ENCODE peak calls at places on chromosomes 3 and 15, in five cellular contexts. F is psoas muscle, B is esophagus squamous epithelium, C is GM23248, V is ovary. A is an unnamed sample.

GRCh38 chr15:101091080-101092017 is 160.5 kb downstream of the CHSY1 start:
- DNase-seq in B (no peak), V (peak), C (peak), F (peak), A (peak)

GRCh38 chr3:55409802-55410201 is 77.3 kb downstream of the WNT5A start:
- DNase-seq in V (no peak), C (peak), F (no peak), B (no peak), A (no peak)

GRCh38 chr15:63233667-63234419 is 43.6 kb upstream of the APH1B start:
- DNase-seq in V (no peak), B (no peak), C (peak), F (no peak), A (peak)

GRCh38 chr3:9914559-9915251 is 2.2 kb upstream of the IL17RC start:
- DNase-seq in B (no peak), C (no peak), F (no peak), V (peak), A (no peak)

GRCh38 chr3:156507285-156507684 is 47.6 kb downstream of the SSR3 start:
- DNase-seq in V (no peak), C (peak), F (no peak), B (no peak), A (no peak)

GRCh38 chr15:77409259-77410156 is 10.4 kb downstream of the PEAK1 start:
- DNase-seq in V (no peak), B (no peak), F (no peak), C (no peak), A (no peak)

GRCh38 chr15:35362195-35362829 is 183.7 kb downstream of the DPH6 start:
- DNase-seq in B (no peak), V (no peak), F (no peak), C (peak), A (peak)

GRCh38 chr3:153980252-153980590 is 141.0 kb upstream of the ARHGEF26 start:
- DNase-seq in F (no peak), V (no peak), C (no peak), B (no peak), A (no peak)

GRCh38 chr3:185353823-185354614 is 8.9 kb upstream of the MAP3K13 start:
- DNase-seq in F (peak), V (no peak), C (peak), B (no peak), A (peak)

GRCh38 chr3:138578961-138579574 is 15.0 kb downstream of the CEP70 start:
- DNase-seq in C (no peak), V (no peak), F (no peak), B (no peak), A (no peak)

GRCh38 chr15:30072630-30073029 is 10.1 kb upstream of the GOLGA8J start:
- DNase-seq in B (no peak), V (no peak), F (no peak), C (peak), A (no peak)

GRCh38 chr3:15172806-15173205 is 33.2 kb upstream of the CAPN7 start:
- DNase-seq in C (no peak), F (no peak), V (no peak), B (no peak), A (no peak)

GRCh38 chr15:43958894-43959330 is 132.1 kb downstream of the WDR76 start:
- DNase-seq in B (no peak), V (no peak), F (no peak), C (peak), A (peak)

GRCh38 chr15:56353740-56354139 is 11.5 kb upstream of the TEX9 start:
- DNase-seq in C (peak), F (no peak), B (no peak), V (no peak), A (no peak)

GRCh38 chr15:85559530-85559929 is 179.1 kb downstream of the AKAP13 start:
- DNase-seq in B (no peak), C (no peak), V (no peak), F (no peak), A (no peak)

GRCh38 chr15:48556159-48556897 is 89.2 kb downstream of the FBN1 start:
- DNase-seq in C (peak), B (no peak), F (no peak), V (no peak), A (no peak)

GRCh38 chr3:14123308-14124222 is 1.1 kb downstream of the CHCHD4 start:
- DNase-seq in F (no peak), V (no peak), B (no peak), C (no peak), A (no peak)

GRCh38 chr3:23203651-23204111 is 554 bp downstream of the UBE2E2 start:
- DNase-seq in V (peak), B (no peak), C (peak), F (peak), A (peak)

GRCh38 chr3:131020122-131020693 is 6.4 kb downstream of the ASTE1 start:
- DNase-seq in B (no peak), C (no peak), F (no peak), V (no peak), A (no peak)

GRCh38 chr3:61173685-61174084 is 77.6 kb downstream of the FHIT start:
- DNase-seq in C (peak), F (no peak), V (no peak), B (no peak), A (peak)

GRCh38 chr3:37024092-37024491 is 30.8 kb downstream of the MLH1 start:
- DNase-seq in C (peak), F (no peak), B (no peak), V (no peak), A (no peak)

GRCh38 chr15:88982304-88982945 is 69.2 kb upstream of the MFGE8 start:
- DNase-seq in B (no peak), F (peak), C (peak), V (peak), A (peak)

GRCh38 chr15:79474252-79474651 is 42.1 kb downstream of the MINAR1 start:
- DNase-seq in C (peak), B (no peak), V (no peak), F (no peak), A (no peak)

GRCh38 chr3:156160653-156161052 is 40.3 kb downstream of the KCNAB1 start:
- DNase-seq in F (no peak), B (no peak), V (no peak), C (no peak), A (no peak)

GRCh38 chr3:139574026-139574947 is 34.7 kb upstream of the RBP1 start:
- DNase-seq in C (no peak), V (peak), B (no peak), F (peak), A (no peak)

GRCh38 chr3:29280675-29281264 is at the start of gene RBMS3:
- DNase-seq in F (peak), B (no peak), V (peak), C (peak), A (peak)

GRCh38 chr15:33908396-33908795 is 59.9 kb upstream of the CHRM5 start:
- DNase-seq in V (no peak), B (no peak), C (peak), F (no peak), A (peak)

GRCh38 chr15:47754312-47754711 is 37.0 kb downstream of the SEMA6D start:
- DNase-seq in F (no peak), B (no peak), C (peak), V (no peak), A (no peak)

GRCh38 chr3:67290424-67290823 is 292.3 kb downstream of the KBTBD8 start:
- DNase-seq in C (no peak), B (no peak), V (no peak), F (no peak), A (no peak)

GRCh38 chr15:41955807-41956525 is 16.4 kb downstream of the EHD4 start:
- DNase-seq in V (no peak), B (no peak), F (no peak), C (no peak), A (no peak)

GRCh38 chr3:63532521-63532920 is 120.0 kb upstream of the SNTN start:
- DNase-seq in V (no peak), F (no peak), C (no peak), B (no peak), A (no peak)

GRCh38 chr3:30538787-30539186 is 67.6 kb upstream of the TGFBR2 start:
- DNase-seq in B (no peak), V (no peak), F (no peak), C (peak), A (peak)

GRCh38 chr15:80588801-80589200 is 106.3 kb upstream of the ABHD17C start:
- DNase-seq in V (no peak), F (no peak), C (peak), B (no peak), A (peak)

GRCh38 chr3:106773795-106774194 is 603.4 kb upstream of the CCDC54 start:
- DNase-seq in V (no peak), B (no peak), C (no peak), F (no peak), A (no peak)

GRCh38 chr3:155676252-155676981 is 68.5 kb downstream of the PLCH1 start:
- DNase-seq in B (no peak), C (peak), V (peak), F (no peak), A (peak)

GRCh38 chr15:81880833-81881232 is 165.0 kb downstream of the MEX3B start:
- DNase-seq in B (no peak), V (no peak), C (no peak), F (no peak), A (no peak)

GRCh38 chr3:104642827-104643226 is 723.9 kb upstream of the ALCAM start:
- DNase-seq in B (no peak), V (no peak), C (no peak), F (no peak), A (no peak)

DNA sequence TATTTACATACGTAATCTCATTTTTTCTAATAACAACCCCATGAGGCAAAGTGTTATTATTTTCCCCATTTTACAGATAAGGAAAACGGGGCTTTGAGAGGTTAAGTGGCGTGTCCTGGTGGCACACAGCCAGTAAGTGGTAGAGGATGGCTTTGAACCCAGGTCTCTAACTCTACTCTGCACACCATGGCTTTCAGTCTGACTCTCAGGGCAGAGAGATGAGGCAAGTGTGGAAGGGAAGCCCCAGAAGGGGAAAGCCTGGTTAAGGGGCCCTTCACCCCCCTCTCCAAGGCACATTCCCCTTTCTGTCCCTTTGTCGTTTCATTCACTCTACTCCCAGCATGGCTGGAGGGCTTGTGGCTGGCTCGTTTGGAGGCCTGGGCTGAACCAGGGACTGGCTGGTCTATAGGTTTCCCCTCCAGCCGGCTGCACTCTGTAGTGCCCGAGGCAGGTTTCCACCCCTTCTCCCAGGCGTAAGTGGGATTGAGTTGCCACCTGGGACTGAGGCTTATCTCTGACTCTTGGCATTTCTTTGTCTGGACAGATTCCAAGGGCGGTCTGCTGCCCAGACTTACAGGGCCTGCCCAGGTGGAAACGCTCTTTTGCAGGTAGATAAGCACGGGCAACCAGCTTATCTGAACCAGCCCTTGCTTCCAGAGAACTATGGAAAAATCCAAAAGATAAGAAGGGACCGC is 12.1 kb downstream of the SEMA4B start:
- DNase-seq in F (no peak), V (no peak), B (no peak), C (no peak), A (no peak)
- H3K27ac ChIP-seq in F (no peak), V (no peak), B (peak), C (no peak), A (no peak)

GRCh38 chr3:152197937-152198336 is 70.8 kb upstream of the MBNL1 start:
- DNase-seq in C (no peak), V (no peak), F (no peak), B (no peak), A (no peak)

GRCh38 chr3:152198655-152199054 is 70.1 kb upstream of the MBNL1 start:
- DNase-seq in C (no peak), V (no peak), F (no peak), B (no peak), A (no peak)

GRCh38 chr3:152200476-152201422 is 68.0 kb upstream of the MBNL1 start:
- DNase-seq in F (no peak), C (no peak), B (no peak), V (no peak), A (no peak)

GRCh38 chr3:152197451-152197850 is 71.3 kb upstream of the MBNL1 start:
- DNase-seq in F (no peak), B (no peak), V (no peak), C (peak), A (no peak)

DNA sequence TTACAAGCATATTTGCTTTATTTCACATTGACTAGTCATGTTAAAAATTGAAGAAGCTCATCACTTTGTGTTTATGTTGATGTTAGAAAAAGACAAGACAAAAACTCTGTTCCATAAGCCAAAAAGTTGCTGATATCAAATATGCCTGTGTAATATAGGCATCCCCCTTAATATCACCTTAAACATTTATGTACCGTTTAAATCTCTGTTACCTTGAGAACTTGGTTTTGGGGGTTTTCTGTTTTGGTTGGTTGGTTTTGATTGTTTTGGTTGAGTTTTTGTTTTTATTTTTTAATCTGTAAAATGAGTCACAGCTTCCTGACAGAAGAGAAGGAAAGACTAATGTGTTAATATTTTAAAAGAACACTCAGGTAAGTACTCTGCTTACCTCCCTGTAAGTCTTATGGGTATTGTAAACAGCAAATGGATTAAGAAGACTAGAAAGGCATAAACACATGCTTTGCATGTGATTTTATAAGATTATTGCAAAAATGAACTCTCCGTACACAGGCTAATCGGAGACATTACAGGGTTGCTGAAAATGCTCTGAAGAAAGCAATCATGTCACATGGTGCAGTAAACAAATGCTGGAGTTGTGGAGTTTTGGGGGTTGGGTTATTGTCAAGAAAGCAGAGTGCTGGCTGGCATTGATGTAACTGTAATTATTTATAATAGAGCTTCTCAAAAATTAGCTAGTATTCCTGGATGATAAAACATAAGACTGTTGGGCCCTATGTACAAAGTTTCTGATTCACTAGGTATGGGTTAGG is 69.5 kb upstream of the MBNL1 start:
- DNase-seq in B (no peak), C (no peak), V (no peak), F (no peak), A (no peak)
- H3K27ac ChIP-seq in B (peak), C (no peak), V (no peak), F (peak), A (no peak)

GRCh38 chr3:128483657-128484403 is 9.2 kb downstream of the GATA2 start:
- DNase-seq in F (peak), C (peak), V (no peak), B (no peak), A (no peak)
- H3K27ac ChIP-seq in F (peak), C (peak), V (no peak), B (peak), A (no peak)

GRCh38 chr15:67082007-67082536 is 16.7 kb downstream of the SMAD3 start:
- DNase-seq in V (no peak), B (no peak), F (no peak), C (no peak), A (no peak)

GRCh38 chr15:67077641-67078215 is 12.3 kb downstream of the SMAD3 start:
- DNase-seq in B (no peak), V (no peak), F (no peak), C (no peak), A (peak)

GRCh38 chr15:67080900-67081431 is 15.6 kb downstream of the SMAD3 start:
- DNase-seq in B (peak), V (no peak), F (peak), C (peak), A (peak)

GRCh38 chr15:67079361-67079760 is 14.0 kb downstream of the SMAD3 start:
- DNase-seq in F (no peak), B (no peak), V (no peak), C (peak), A (no peak)

DNA sequence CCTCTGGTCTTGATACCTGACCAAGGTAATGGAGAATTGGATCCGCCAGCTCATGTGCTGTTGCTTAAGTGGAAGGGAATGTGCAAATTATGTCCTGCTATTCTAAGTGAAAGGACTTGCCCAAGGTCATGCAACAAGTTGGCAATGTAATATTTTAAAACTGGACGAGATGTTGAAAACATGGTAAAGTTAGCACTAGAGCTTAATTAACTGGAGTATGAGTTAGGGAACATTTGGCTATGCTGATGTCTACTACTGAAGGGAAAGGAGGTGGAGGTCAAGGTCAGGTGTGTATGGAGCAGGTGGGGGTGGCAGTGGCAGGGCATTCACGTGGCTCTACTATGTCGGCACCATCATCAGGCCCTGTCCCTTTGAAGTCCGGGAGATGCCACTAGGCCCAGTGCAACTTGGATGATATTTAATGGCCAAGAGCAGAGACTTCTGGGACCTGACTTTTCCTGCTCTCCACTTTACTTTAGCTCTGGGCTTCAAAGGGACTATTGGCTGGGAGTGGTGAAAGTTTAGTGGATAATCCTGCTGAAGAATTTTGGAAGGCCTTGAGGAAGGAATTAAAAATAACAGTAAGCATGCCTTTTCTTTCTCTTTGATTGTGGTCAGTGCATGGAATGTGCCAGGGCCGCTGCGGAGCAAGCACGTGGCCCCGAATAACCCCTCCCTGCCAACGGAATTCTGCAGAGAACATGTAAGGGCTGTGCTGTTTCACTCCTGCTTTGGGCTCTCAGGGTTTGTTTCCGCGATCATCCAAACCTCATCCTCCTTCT is 14.9 kb downstream of the SMAD3 start:
- DNase-seq in B (no peak), V (peak), C (peak), F (peak), A (no peak)
- H3K27ac ChIP-seq in B (peak), V (no peak), C (peak), F (peak), A (peak)

GRCh38 chr3:172467170-172467824 is 19.0 kb upstream of the GHSR start:
- DNase-seq in F (no peak), V (no peak), B (no peak), C (peak), A (peak)
- H3K27ac ChIP-seq in F (no peak), V (no peak), B (no peak), C (no peak), A (peak)

DNA sequence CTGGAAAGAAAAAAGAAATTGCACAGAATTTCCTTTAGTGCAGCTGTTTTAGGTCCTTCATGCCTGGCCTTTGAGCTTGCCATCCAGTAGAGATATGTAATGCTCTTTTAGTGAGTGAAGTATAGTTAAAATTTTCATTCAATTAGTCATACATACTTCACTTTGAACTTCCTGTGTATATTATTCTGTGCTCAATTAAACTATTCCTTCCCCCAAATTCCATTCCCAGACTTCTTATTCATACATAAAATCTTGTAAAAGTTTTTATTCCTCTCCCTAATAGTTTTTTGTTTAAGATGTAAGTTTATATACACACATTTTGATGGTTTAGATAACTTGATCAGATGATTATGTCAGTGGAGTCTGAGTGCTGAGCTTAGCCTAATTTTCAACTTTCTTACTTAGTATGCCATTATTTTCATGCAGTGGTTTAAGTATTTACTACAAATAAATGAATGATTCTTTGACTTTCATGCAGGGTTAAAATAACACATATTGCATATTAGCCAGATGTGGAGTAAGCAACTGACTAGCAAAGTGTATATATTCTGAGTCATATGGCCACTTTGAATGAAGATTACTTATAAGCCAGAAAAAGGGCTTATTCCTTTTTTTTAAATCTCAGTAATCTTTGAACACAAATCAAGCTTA is 42.5 kb upstream of the ABHD10 start:
- DNase-seq in C (peak), B (no peak), V (no peak), F (no peak), A (peak)
- H3K27ac ChIP-seq in C (peak), B (no peak), V (no peak), F (no peak), A (peak)

GRCh38 chr3:128727059-128727458 is 1.1 kb downstream of the RAB7A start:
- DNase-seq in V (no peak), C (no peak), F (no peak), B (no peak), A (no peak)
- H3K27ac ChIP-seq in V (peak), C (peak), F (peak), B (peak), A (peak)

A was measured in brain microvascular endothelial cell.